ENCODE peak calls at places on chromosome 1, in ten cellular contexts. J, Y, V, R, F, K, C, N, X and L are unnamed samples.

GRCh38 chr1:181990730-181991129 is 70.8 kb downstream of the ZNF648 start:
- DNase-seq in C (no peak), F (no peak), J (no peak), R (no peak), K (no peak), Y (no peak), X (no peak), V (no peak), N (no peak), L (no peak)

GRCh38 chr1:2413495-2414296 is 1.3 kb upstream of the PEX10 start:
- DNase-seq in C (peak; percentile 30), Y (no peak), N (no peak), V (no peak), R (no peak), F (peak; percentile 27), X (no peak), K (no peak), J (no peak), L (no peak)

GRCh38 chr1:37620707-37621106 is 14.0 kb downstream of the RSPO1 start:
- DNase-seq in F (peak; percentile 4), J (no peak), V (no peak), X (no peak), N (no peak), R (no peak), K (no peak), C (no peak), Y (no peak), L (no peak)

GRCh38 chr1:30522031-30523004 is 201.1 kb downstream of the MATN1 start:
- DNase-seq in K (peak; percentile 76), Y (no peak), C (no peak), R (no peak), J (peak; percentile 42), F (no peak), X (peak; percentile 87), V (peak; percentile 81), N (peak; percentile 86), L (peak; percentile 86)

GRCh38 chr1:29120955-29121485 is 2.7 kb downstream of the TMEM200B start:
- DNase-seq in V (peak; percentile 19), J (peak; percentile 39), X (no peak), N (peak; percentile 39), K (no peak), F (no peak), Y (peak; percentile 43), R (no peak), C (peak; percentile 76), L (peak; percentile 49)

GRCh38 chr1:17559618-17560419 is 20.3 kb downstream of the ARHGEF10L start:
- DNase-seq in K (no peak), N (no peak), J (no peak), X (no peak), Y (peak; percentile 67), R (no peak), V (no peak), C (no peak), F (peak; percentile 75), L (no peak)

GRCh38 chr1:97668945-97669344 is 251.9 kb downstream of the DPYD start:
- DNase-seq in J (peak; percentile 60), X (no peak), Y (no peak), R (peak; percentile 38), N (peak; percentile 36), V (no peak), K (no peak), F (peak; percentile 64), C (no peak), L (peak; percentile 67)

GRCh38 chr1:164588388-164589341 is 29.7 kb downstream of the PBX1 start:
- DNase-seq in R (peak; percentile 66), C (no peak), J (peak; percentile 85), X (no peak), N (peak; percentile 84), Y (no peak), K (no peak), F (no peak), V (peak; percentile 77), L (peak; percentile 70)

GRCh38 chr1:97743129-97743528 is 177.7 kb downstream of the DPYD start:
- DNase-seq in X (no peak), Y (no peak), K (no peak), J (no peak), C (no peak), F (no peak), R (no peak), N (no peak), V (no peak), L (no peak)

GRCh38 chr1:180290265-180291001 is 60.4 kb downstream of the LHX4 start:
- DNase-seq in V (no peak), X (no peak), Y (no peak), K (no peak), N (no peak), R (no peak), C (no peak), J (no peak), F (no peak), L (no peak)

DNA sequence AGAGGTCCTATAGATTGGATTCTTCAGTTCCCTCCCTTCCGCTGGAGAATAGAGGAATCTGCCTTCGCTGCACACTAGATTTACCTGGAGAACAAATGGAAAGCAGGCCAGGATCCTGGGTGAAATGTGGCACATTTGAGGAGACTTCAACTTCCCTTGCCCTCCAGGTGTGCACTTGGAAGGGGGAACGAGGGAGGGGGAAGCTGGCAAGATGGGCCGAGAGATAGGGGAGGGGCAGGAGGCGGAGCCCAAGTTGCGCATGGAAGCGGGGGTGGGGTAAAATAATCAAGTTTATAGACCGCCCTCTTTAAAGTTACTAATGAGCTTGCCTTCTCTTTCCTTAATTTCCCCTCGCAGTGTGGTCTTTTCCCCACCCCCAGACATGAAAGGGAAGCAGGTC is 155.7 kb upstream of the CAMK1G start:
- DNase-seq in C (no peak), V (no peak), K (peak; percentile 51), X (no peak), J (no peak), Y (no peak), R (no peak), F (no peak), N (no peak), L (no peak)
- H3K4me3 ChIP-seq in C (no peak overlapping the region), V (no peak overlapping the region), K (no peak overlapping the region), X (no peak overlapping the region), J (no peak overlapping the region), Y (no peak overlapping the region), R (no peak overlapping the region), F (peak overlapping the region; percentile 88), N (no peak overlapping the region), L (no peak overlapping the region)

GRCh38 chr1:211699059-211699458 is 23.6 kb upstream of the NEK2 start:
- DNase-seq in V (no peak), X (no peak), J (no peak), C (no peak), N (no peak), F (no peak), Y (no peak), R (no peak), K (no peak), L (no peak)
- H3K4me3 ChIP-seq in V (no peak overlapping the region), X (no peak overlapping the region), J (no peak overlapping the region), C (no peak overlapping the region), N (no peak overlapping the region), F (no peak overlapping the region), Y (no peak overlapping the region), R (no peak overlapping the region), K (no peak overlapping the region), L (no peak overlapping the region)

GRCh38 chr1:247373721-247374141 is 42.1 kb upstream of the ZNF496 start:
- DNase-seq in N (peak; percentile 36), F (no peak), X (peak; percentile 68), Y (peak; percentile 48), R (peak; percentile 42), J (peak; percentile 49), C (peak; percentile 71), K (peak; percentile 25), V (peak; percentile 37), L (peak; percentile 50)
- H3K4me3 ChIP-seq in N (peak overlapping the region; percentile 44), F (no peak overlapping the region), X (peak overlapping the region; percentile 19), Y (peak overlapping the region; percentile 20), R (no peak overlapping the region), J (peak overlapping the region; percentile 17), C (peak overlapping the region; percentile 61), K (no peak overlapping the region), V (peak overlapping the region; percentile 40), L (peak overlapping the region; percentile 2)

GRCh38 chr1:153390938-153391710 is at the start of gene S100A8:
- DNase-seq in N (no peak), Y (peak; percentile 48), V (peak; percentile 50), K (peak; percentile 63), R (no peak), F (peak; percentile 82), X (peak; percentile 72), J (peak; percentile 2), C (no peak), L (no peak)
- H3K4me3 ChIP-seq in N (no peak within 1 kb of the TSS), Y (no peak within 1 kb of the TSS), V (no peak within 1 kb of the TSS), K (no peak within 1 kb of the TSS), R (no peak within 1 kb of the TSS), F (no peak within 1 kb of the TSS), X (no peak within 1 kb of the TSS), J (no peak within 1 kb of the TSS), C (no peak within 1 kb of the TSS), L (no peak within 1 kb of the TSS)